ENCODE peak calls at places on chromosomes 5 and 9, in seven cellular contexts. One of them, this sample, is unnamed.

GRCh38 chr5:7080501-7080900 is 315.4 kb upstream of the ADCY2 start:
- DNase-seq in endothelial cell: no peak
- DNase-seq in left colon: no peak
- DNase-seq in heart right ventricle: no peak
- DNase-seq in colonic mucosa: no peak
- DNase-seq in mesothelial cell of epicardium: no peak
- DNase-seq in CD8-positive, alpha-beta memory T cell: no peak
- DNase-seq in this sample: no peak

GRCh38 chr5:89493414-89493813 is 610.4 kb upstream of the MEF2C start:
- DNase-seq in mesothelial cell of epicardium: no peak
- DNase-seq in CD8-positive, alpha-beta memory T cell: no peak
- DNase-seq in colonic mucosa: no peak
- DNase-seq in left colon: no peak
- DNase-seq in heart right ventricle: no peak
- DNase-seq in endothelial cell: no peak
- DNase-seq in this sample: no peak

GRCh38 chr9:129027224-129027684 is 877 bp downstream of the SH3GLB2 start:
- DNase-seq in mesothelial cell of epicardium: no peak
- DNase-seq in left colon: no peak
- DNase-seq in CD8-positive, alpha-beta memory T cell: no peak
- DNase-seq in endothelial cell: no peak
- DNase-seq in heart right ventricle: no peak
- DNase-seq in colonic mucosa: peak; percentile 42
- DNase-seq in this sample: no peak

GRCh38 chr5:143105216-143105905 is 298.1 kb downstream of the NR3C1 start:
- DNase-seq in heart right ventricle: no peak
- DNase-seq in left colon: no peak
- DNase-seq in colonic mucosa: no peak
- DNase-seq in mesothelial cell of epicardium: no peak
- DNase-seq in endothelial cell: no peak
- DNase-seq in CD8-positive, alpha-beta memory T cell: no peak
- DNase-seq in this sample: no peak

GRCh38 chr9:134475051-134475790 is 149.0 kb downstream of the RXRA start:
- DNase-seq in endothelial cell: peak; percentile 28
- DNase-seq in heart right ventricle: peak; percentile 80
- DNase-seq in left colon: peak; percentile 74
- DNase-seq in mesothelial cell of epicardium: no peak
- DNase-seq in colonic mucosa: peak; percentile 77
- DNase-seq in CD8-positive, alpha-beta memory T cell: no peak
- DNase-seq in this sample: peak; percentile 63

GRCh38 chr5:135225856-135226560 is 173.0 kb downstream of the MACROH2A1 start:
- DNase-seq in endothelial cell: no peak
- DNase-seq in left colon: no peak
- DNase-seq in colonic mucosa: no peak
- DNase-seq in heart right ventricle: no peak
- DNase-seq in CD8-positive, alpha-beta memory T cell: peak; percentile 27
- DNase-seq in mesothelial cell of epicardium: no peak
- DNase-seq in this sample: no peak

GRCh38 chr5:134846641-134846960 is 833 bp downstream of the C5orf24 start:
- DNase-seq in colonic mucosa: no peak
- DNase-seq in heart right ventricle: no peak
- DNase-seq in CD8-positive, alpha-beta memory T cell: no peak
- DNase-seq in left colon: no peak
- DNase-seq in mesothelial cell of epicardium: no peak
- DNase-seq in endothelial cell: no peak
- DNase-seq in this sample: peak; percentile 11

GRCh38 chr5:179345429-179346321 is at the start of gene ADAMTS2:
- DNase-seq in CD8-positive, alpha-beta memory T cell: peak; percentile 23
- DNase-seq in left colon: no peak
- DNase-seq in colonic mucosa: peak; percentile 46
- DNase-seq in endothelial cell: no peak
- DNase-seq in heart right ventricle: peak; percentile 74
- DNase-seq in mesothelial cell of epicardium: peak; percentile 46
- DNase-seq in this sample: peak; percentile 50

GRCh38 chr9:21605489-21605931 is 123.4 kb upstream of the IFNE start:
- DNase-seq in left colon: no peak
- DNase-seq in CD8-positive, alpha-beta memory T cell: no peak
- DNase-seq in colonic mucosa: no peak
- DNase-seq in endothelial cell: no peak
- DNase-seq in heart right ventricle: no peak
- DNase-seq in mesothelial cell of epicardium: no peak
- DNase-seq in this sample: no peak

GRCh38 chr5:72412283-72413055 is 92.3 kb downstream of the PTCD2 start:
- DNase-seq in heart right ventricle: no peak
- DNase-seq in endothelial cell: no peak
- DNase-seq in mesothelial cell of epicardium: no peak
- DNase-seq in left colon: no peak
- DNase-seq in CD8-positive, alpha-beta memory T cell: no peak
- DNase-seq in colonic mucosa: no peak
- DNase-seq in this sample: no peak

GRCh38 chr5:86786955-86787354 is 169.2 kb downstream of the COX7C start:
- DNase-seq in CD8-positive, alpha-beta memory T cell: no peak
- DNase-seq in colonic mucosa: no peak
- DNase-seq in mesothelial cell of epicardium: no peak
- DNase-seq in endothelial cell: no peak
- DNase-seq in left colon: no peak
- DNase-seq in heart right ventricle: no peak
- DNase-seq in this sample: no peak

GRCh38 chr5:124650960-124651662 is 95.3 kb downstream of the ZNF608 start:
- DNase-seq in CD8-positive, alpha-beta memory T cell: no peak
- DNase-seq in colonic mucosa: no peak
- DNase-seq in endothelial cell: peak; percentile 31
- DNase-seq in left colon: no peak
- DNase-seq in mesothelial cell of epicardium: no peak
- DNase-seq in heart right ventricle: no peak
- DNase-seq in this sample: no peak

GRCh38 chr9:112194969-112195431 is 19.9 kb upstream of the SUSD1 start:
- DNase-seq in left colon: no peak
- DNase-seq in heart right ventricle: no peak
- DNase-seq in CD8-positive, alpha-beta memory T cell: no peak
- DNase-seq in endothelial cell: no peak
- DNase-seq in colonic mucosa: no peak
- DNase-seq in mesothelial cell of epicardium: no peak
- DNase-seq in this sample: no peak

This sample was measured in transverse colon.